ENCODE peak calls at places on chromosome 12, in eight cellular contexts. W is AG10803, M is IMR-90, K is choroid plexus epithelial cell, U is A549, V is neural crest cell, L is activated B cell treated with CpG ODN at 0.5 μM for 24 hours, D is neural progenitor cell. A is an unnamed sample.

GRCh38 chr12:106329231-106329985 is 26.9 kb downstream of the TCP11L2 start:
- DNase-seq in K (no peak), U (no peak), M (no peak), L (no peak), D (no peak), W (peak), V (no peak), A (no peak)

GRCh38 chr12:28568709-28569108 is 378.5 kb downstream of the CCDC91 start:
- DNase-seq in U (no peak), L (no peak), D (no peak), K (no peak), M (no peak), W (peak), V (no peak), A (no peak)

GRCh38 chr12:62712561-62712960 is 222.4 kb downstream of the PPM1H start:
- DNase-seq in V (no peak), L (no peak), U (no peak), W (no peak), M (no peak), D (no peak), K (no peak), A (no peak)

GRCh38 chr12:28065889-28066630 is 93.5 kb upstream of the PTHLH start:
- DNase-seq in D (no peak), W (no peak), K (no peak), L (no peak), U (no peak), V (no peak), M (no peak), A (no peak)

GRCh38 chr12:50620050-50620974 is 115.5 kb downstream of the DIP2B start:
- DNase-seq in L (no peak), K (peak), W (peak), D (peak), U (peak), V (no peak), M (peak), A (no peak)

GRCh38 chr12:132451836-132452195 is 38.1 kb upstream of the FBRSL1 start:
- DNase-seq in M (no peak), D (no peak), K (no peak), U (no peak), V (no peak), W (no peak), L (no peak), A (peak)

GRCh38 chr12:3604750-3605638 is 114.0 kb downstream of the PRMT8 start:
- DNase-seq in M (no peak), W (peak), D (peak), L (no peak), K (no peak), U (no peak), V (no peak), A (peak)

GRCh38 chr12:79140711-79141110 is 276.1 kb downstream of the SYT1 start:
- DNase-seq in D (no peak), W (no peak), L (no peak), V (no peak), K (no peak), M (no peak), U (no peak), A (no peak)

GRCh38 chr12:120239776-120240494 is 25.6 kb downstream of the PXN start:
- DNase-seq in D (no peak), W (no peak), L (no peak), K (no peak), V (no peak), M (no peak), U (no peak), A (no peak)

GRCh38 chr12:19688489-19688888 is 249.2 kb downstream of the AEBP2 start:
- DNase-seq in W (no peak), U (no peak), M (peak), L (no peak), V (no peak), K (no peak), D (no peak), A (no peak)

GRCh38 chr12:41264281-41264680 is 76.2 kb downstream of the PDZRN4 start:
- DNase-seq in V (no peak), M (no peak), W (no peak), L (no peak), D (no peak), U (peak), K (peak), A (no peak)

GRCh38 chr12:91413591-91413990 is 231.0 kb upstream of the DCN start:
- DNase-seq in K (peak), M (no peak), D (no peak), L (no peak), W (peak), U (peak), V (no peak), A (no peak)

GRCh38 chr12:40515041-40515825 is 177.0 kb upstream of the CNTN1 start:
- DNase-seq in V (no peak), K (no peak), L (no peak), D (peak), U (no peak), M (no peak), W (peak), A (no peak)

GRCh38 chr12:22617630-22618029 is 7.3 kb upstream of the ETNK1 start:
- DNase-seq in D (no peak), U (no peak), V (no peak), W (no peak), K (no peak), M (no peak), L (no peak), A (no peak)

GRCh38 chr12:6774557-6775062 is 2.3 kb downstream of the LAG3 start:
- DNase-seq in L (no peak), K (no peak), V (no peak), U (no peak), M (no peak), W (no peak), D (no peak), A (no peak)

GRCh38 chr12:129312048-129312447 is 458.8 kb downstream of the GLT1D1 start:
- DNase-seq in L (no peak), K (peak), V (no peak), W (no peak), D (peak), M (no peak), U (no peak), A (no peak)

GRCh38 chr12:48814313-48815280 is 3.7 kb upstream of the CACNB3 start:
- DNase-seq in W (peak), V (peak), K (peak), M (peak), U (peak), L (peak), D (peak), A (no peak)

GRCh38 chr12:118842753-118843335 is 138.5 kb upstream of the SRRM4 start:
- DNase-seq in W (no peak), L (no peak), V (no peak), M (no peak), K (no peak), D (no peak), U (no peak), A (no peak)

GRCh38 chr12:111122458-111122878 is 202.1 kb upstream of the MYL2 start:
- DNase-seq in K (no peak), W (no peak), D (no peak), V (no peak), U (no peak), M (no peak), L (no peak), A (no peak)

GRCh38 chr12:15152456-15152855 is 68.8 kb downstream of the RERG start:
- DNase-seq in W (peak), D (no peak), U (peak), K (peak), M (no peak), L (no peak), V (no peak), A (no peak)
- TF ChIP-seq CTCF in W (peak), D (peak), U (no peak), K (peak), M (peak), L (no peak), V (peak), A (peak)

DNA sequence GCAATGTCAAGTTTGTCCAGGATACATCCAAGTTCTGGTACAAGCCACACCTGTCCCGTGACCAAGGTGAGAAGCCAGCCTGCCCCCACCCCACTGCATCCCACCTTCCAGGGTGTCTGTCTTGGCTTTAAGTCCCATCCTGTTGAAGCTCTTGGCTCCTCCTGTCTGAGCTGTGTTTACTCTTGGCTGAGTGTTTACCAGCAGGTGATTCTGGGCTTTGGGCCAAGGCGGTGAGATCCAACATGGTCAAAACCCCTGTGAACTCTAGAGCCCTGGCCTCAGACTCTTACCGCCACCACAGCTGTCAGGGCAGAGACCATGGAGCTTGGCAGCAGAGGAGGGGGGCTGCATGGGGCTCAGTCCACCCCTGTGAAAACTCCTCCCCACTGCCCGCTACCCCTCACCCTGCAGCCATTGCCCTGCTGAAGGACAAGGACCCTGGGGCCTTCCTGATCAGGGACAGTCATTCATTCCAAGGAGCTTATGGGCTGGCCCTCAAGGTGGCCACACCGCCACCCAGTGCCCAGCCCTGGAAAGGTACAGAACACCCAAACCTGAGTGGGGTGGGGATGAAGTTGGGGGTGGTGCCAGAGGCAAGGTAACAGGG is 11.6 kb downstream of the TNS2 start:
- DNase-seq in M (no peak), W (no peak), K (peak), D (peak), U (peak), V (no peak), L (no peak), A (peak)
- TF ChIP-seq CTCF in M (no peak), W (peak), K (peak), D (peak), U (peak), V (no peak), L (no peak), A (peak)

DNA sequence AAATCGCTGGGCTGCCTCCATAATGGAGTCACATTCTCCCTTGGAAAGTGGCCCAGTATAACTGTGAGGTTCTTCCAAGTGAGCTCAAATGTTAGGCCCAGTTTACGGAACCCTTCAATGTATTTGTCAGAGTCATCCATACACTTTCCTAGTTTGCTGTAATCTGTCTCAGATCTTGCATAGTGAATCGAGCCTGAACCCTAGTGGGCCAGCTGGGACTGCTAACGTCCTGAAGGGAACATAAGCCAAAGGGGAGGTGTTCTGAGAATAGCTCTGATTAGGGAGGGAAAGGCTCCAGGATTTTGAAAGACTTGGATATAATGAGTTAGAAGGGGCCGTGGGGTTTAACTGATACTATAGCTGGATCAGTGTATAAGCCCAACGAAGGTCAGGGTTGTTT is 406.3 kb downstream of the SLC6A15 start:
- DNase-seq in W (no peak), L (no peak), M (no peak), D (no peak), V (no peak), K (no peak), U (no peak), A (no peak)
- TF ChIP-seq CTCF in W (no peak), L (no peak), M (no peak), D (no peak), V (no peak), K (no peak), U (no peak), A (no peak)

GRCh38 chr12:60120199-60120598 is 524.4 kb downstream of the SLC16A7 start:
- DNase-seq in W (no peak), L (no peak), K (no peak), V (no peak), M (no peak), D (no peak), U (no peak), A (no peak)
- TF ChIP-seq CTCF in W (no peak), L (no peak), K (no peak), V (no peak), M (no peak), D (no peak), U (no peak), A (no peak)

GRCh38 chr12:46374711-46375110 is 2.1 kb upstream of the SLC38A2 start:
- DNase-seq in U (no peak), K (no peak), D (no peak), W (no peak), M (no peak), L (no peak), V (no peak), A (no peak)
- TF ChIP-seq CTCF in U (no peak), K (no peak), D (no peak), W (no peak), M (no peak), L (no peak), V (no peak), A (no peak)

GRCh38 chr12:65565601-65566560 is 258.4 kb upstream of the HMGA2 start:
- DNase-seq in U (peak), K (peak), L (no peak), W (peak), D (no peak), V (no peak), M (peak), A (no peak)
- TF ChIP-seq CTCF in U (no peak), K (peak), L (no peak), W (peak), D (no peak), V (no peak), M (peak), A (peak)

A was measured in chondrocyte.